ENCODE peak calls at places on chromosomes 11 and 22, in five cellular contexts. N is HTR-8/SVneo, F is HFF-Myc, W is C1 segment of cervical spinal cord, S is neural crest cell. A is an unnamed sample.

GRCh38 chr11:36628765-36629199 is 30.7 kb upstream of the RAG2 start:
- DNase-seq in N (no peak), W (no peak), S (no peak), F (no peak), A (no peak)

GRCh38 chr11:19316434-19316833 is 75.7 kb upstream of the E2F8 start:
- DNase-seq in W (no peak), F (no peak), N (no peak), S (no peak), A (no peak)

GRCh38 chr11:79174045-79175008 is 266.5 kb downstream of the TENM4 start:
- DNase-seq in F (no peak), N (no peak), W (no peak), S (no peak), A (peak)

GRCh38 chr22:32103648-32104326 is 55.3 kb downstream of the C22orf42 start:
- DNase-seq in N (no peak), S (no peak), F (peak), W (no peak), A (peak)

GRCh38 chr11:9861860-9862725 is 198.2 kb downstream of the SWAP70 start:
- DNase-seq in F (peak), S (peak), W (no peak), N (peak), A (peak)

GRCh38 chr11:40306938-40307548 is 1152.4 kb downstream of the LRRC4C start:
- DNase-seq in F (peak), N (peak), S (peak), W (no peak), A (peak)

GRCh38 chr22:30178180-30179126 is 68.1 kb downstream of the LIF start:
- DNase-seq in W (no peak), S (no peak), F (no peak), N (no peak), A (no peak)

GRCh38 chr22:41410311-41410751 is 28.6 kb downstream of the TEF start:
- DNase-seq in N (no peak), F (no peak), W (peak), S (no peak), A (no peak)

GRCh38 chr11:120139316-120140069 is 1.6 kb upstream of the TRIM29 start:
- DNase-seq in S (no peak), F (no peak), N (no peak), W (no peak), A (no peak)

GRCh38 chr11:125175896-125176575 is 11.5 kb downstream of the PKNOX2 start:
- DNase-seq in W (no peak), N (no peak), S (no peak), F (no peak), A (no peak)

GRCh38 chr11:110173775-110174644 is 80.8 kb downstream of the ZC3H12C start:
- DNase-seq in N (peak), F (peak), W (no peak), S (peak), A (no peak)

GRCh38 chr22:24141586-24141985 is 39.7 kb upstream of the SUSD2 start:
- DNase-seq in N (no peak), S (no peak), F (no peak), W (no peak), A (peak)

GRCh38 chr11:77634724-77635123 is 2.9 kb downstream of the CLNS1A start:
- DNase-seq in N (no peak), F (no peak), W (no peak), S (no peak), A (no peak)

GRCh38 chr11:122850076-122850631 is 11.9 kb downstream of the CRTAM start:
- DNase-seq in S (no peak), W (no peak), F (no peak), N (peak), A (peak)

GRCh38 chr11:11948242-11948947 is 60.0 kb downstream of the DKK3 start:
- DNase-seq in F (no peak), S (no peak), W (no peak), N (no peak), A (no peak)